ENCODE peak calls at places on chromosomes 16 and 17, in seven cellular contexts. S is NCI-H2081; K is GM12865; M is naive thymus-derived CD8-positive, alpha-beta T cell; V is activated naive CD8-positive, alpha-beta T cell treated with anti-CD3 and anti-CD28 coated beads for 36 hours; J is activated naive CD4-positive, alpha-beta T cell treated with Interleukin-2 at 50 U/mL for 16 hours; H is OCI-LY7. G is an unnamed sample.

GRCh38 chr16:31868701-31869167 is 4.9 kb upstream of the ZNF267 start:
- DNase-seq in S (peak; percentile 54), K (peak; percentile 79), M (peak; percentile 78), V (peak; percentile 67), J (peak; percentile 82), H (peak; percentile 80), G (peak; percentile 77)

GRCh38 chr16:63289834-63290460 is 1253.7 kb upstream of the CDH8 start:
- DNase-seq in S (peak; percentile 37), K (peak; percentile 50), M (no peak), V (no peak), J (no peak), H (peak; percentile 39), G (no peak)

GRCh38 chr16:70683146-70683944 is 2.5 kb downstream of the MTSS2 start:
- DNase-seq in S (no peak), K (no peak), M (no peak), V (no peak), J (no peak), H (no peak), G (no peak)

GRCh38 chr16:55836158-55836611 is 3.3 kb upstream of the CES1 start:
- DNase-seq in S (no peak), K (no peak), M (no peak), V (no peak), J (no peak), H (no peak), G (no peak)

GRCh38 chr17:82121660-82122629 is 23.9 kb upstream of the FASN start:
- DNase-seq in S (no peak), K (peak; percentile 38), M (no peak), V (no peak), J (no peak), H (peak; percentile 77), G (no peak)

GRCh38 chr17:69047368-69048263 is 13.1 kb downstream of the ABCA9 start:
- DNase-seq in S (no peak), K (no peak), M (no peak), V (no peak), J (no peak), H (no peak), G (no peak)

GRCh38 chr16:11379420-11379819 is 34.2 kb downstream of the RMI2 start:
- DNase-seq in S (no peak), K (peak; percentile 85), M (no peak), V (peak; percentile 29), J (peak; percentile 72), H (no peak), G (no peak)

GRCh38 chr17:73650617-73651200 is 6.5 kb upstream of the SDK2 start:
- DNase-seq in S (no peak), K (no peak), M (no peak), V (no peak), J (no peak), H (no peak), G (no peak)

GRCh38 chr17:81388612-81389367 is 6.5 kb upstream of the BAHCC1 start:
- DNase-seq in S (no peak), K (no peak), M (no peak), V (no peak), J (no peak), H (no peak), G (no peak)

GRCh38 chr16:87033021-87033471 is 284.1 kb downstream of the C16orf95 start:
- DNase-seq in S (no peak), K (no peak), M (no peak), V (no peak), J (no peak), H (no peak), G (no peak)

GRCh38 chr17:83133302-83134121 is 54.1 kb downstream of the METRNL start:
- DNase-seq in S (no peak), K (no peak), M (no peak), V (no peak), J (no peak), H (no peak), G (no peak)

GRCh38 chr17:40415390-40415789 is 2.3 kb downstream of the TOP2A start:
- DNase-seq in S (peak; percentile 65), K (peak; percentile 56), M (peak; percentile 51), V (no peak), J (no peak), H (peak; percentile 63), G (no peak)

GRCh38 chr16:88456356-88457292 is 3.5 kb downstream of the ZFPM1 start:
- DNase-seq in S (peak; percentile 76), K (no peak), M (no peak), V (peak; percentile 85), J (peak; percentile 83), H (peak; percentile 49), G (peak; percentile 10)

GRCh38 chr16:67357561-67357960 is 30.9 kb downstream of the LRRC36 start:
- DNase-seq in S (no peak), K (no peak), M (no peak), V (no peak), J (no peak), H (no peak), G (no peak)

GRCh38 chr16:65120811-65121721 is 797 bp downstream of the CDH11 start:
- DNase-seq in S (no peak), K (no peak), M (no peak), V (no peak), J (no peak), H (no peak), G (no peak)

GRCh38 chr17:46818319-46818928 is at the start of gene WNT3:
- DNase-seq in S (peak; percentile 20), K (peak; percentile 22), M (peak; percentile 27), V (peak; percentile 63), J (peak; percentile 55), H (peak; percentile 63), G (peak; percentile 11)

GRCh38 chr17:80261159-80261894 is 675 bp downstream of the RNF213 start:
- DNase-seq in S (peak; percentile 78), K (peak; percentile 70), M (peak; percentile 86), V (peak; percentile 66), J (peak; percentile 65), H (peak; percentile 82), G (peak; percentile 47)

GRCh38 chr16:72013389-72013788 is 4.8 kb downstream of the DHODH start:
- DNase-seq in S (no peak), K (no peak), M (no peak), V (peak; percentile 9), J (no peak), H (no peak), G (no peak)

GRCh38 chr17:68298601-68299000 is 7.3 kb downstream of the ARSG start:
- DNase-seq in S (no peak), K (no peak), M (no peak), V (no peak), J (no peak), H (no peak), G (no peak)

GRCh38 chr16:77899416-77899815 is 111.1 kb downstream of the VAT1L start:
- DNase-seq in S (no peak), K (no peak), M (no peak), V (no peak), J (no peak), H (no peak), G (no peak)

GRCh38 chr16:22424161-22424937 is 49.9 kb upstream of the CDR2 start:
- DNase-seq in S (no peak), K (no peak), M (no peak), V (no peak), J (no peak), H (no peak), G (no peak)

GRCh38 chr16:82736161-82736697 is 109.5 kb downstream of the CDH13 start:
- DNase-seq in S (no peak), K (no peak), M (no peak), V (no peak), J (no peak), H (no peak), G (no peak)

GRCh38 chr17:48290378-48290777 is 139.6 kb downstream of the SKAP1 start:
- DNase-seq in S (no peak), K (no peak), M (no peak), V (no peak), J (no peak), H (no peak), G (no peak)

GRCh38 chr17:59366773-59367656 is 35.6 kb downstream of the YPEL2 start:
- DNase-seq in S (peak; percentile 58), K (no peak), M (no peak), V (no peak), J (no peak), H (no peak), G (no peak)

GRCh38 chr16:19219836-19220235 is 51.8 kb downstream of the SYT17 start:
- DNase-seq in S (no peak), K (no peak), M (no peak), V (no peak), J (no peak), H (no peak), G (no peak)

GRCh38 chr16:55567382-55567781 is 898 bp downstream of the CAPNS2 start:
- DNase-seq in S (no peak), K (no peak), M (no peak), V (no peak), J (no peak), H (no peak), G (no peak)

GRCh38 chr16:4944333-4945281 is 7.7 kb upstream of the PPL start:
- DNase-seq in S (peak; percentile 93), K (no peak), M (no peak), V (peak; percentile 20), J (no peak), H (no peak), G (no peak)

GRCh38 chr16:13866073-13866472 is 53.9 kb upstream of the ERCC4 start:
- DNase-seq in S (peak; percentile 63), K (peak; percentile 80), M (peak; percentile 3), V (peak; percentile 37), J (peak; percentile 25), H (peak; percentile 51), G (peak; percentile 1)

GRCh38 chr17:48621410-48622387 is 4.5 kb downstream of the HOXB9 start:
- DNase-seq in S (no peak), K (no peak), M (no peak), V (no peak), J (no peak), H (no peak), G (no peak)

GRCh38 chr16:80974649-80975376 is 31.9 kb downstream of the CMC2 start:
- DNase-seq in S (no peak), K (no peak), M (no peak), V (no peak), J (no peak), H (peak; percentile 24), G (no peak)

GRCh38 chr17:82703935-82704865 is 5.7 kb upstream of the RAB40B start:
- DNase-seq in S (no peak), K (no peak), M (no peak), V (no peak), J (no peak), H (no peak), G (no peak)

GRCh38 chr17:75404739-75405364 is 626 bp downstream of the GRB2 start:
- DNase-seq in S (peak; percentile 45), K (peak; percentile 61), M (peak; percentile 54), V (peak; percentile 72), J (peak; percentile 61), H (peak; percentile 78), G (peak; percentile 19)

GRCh38 chr16:50196736-50197135 is 43.6 kb downstream of the TENT4B start:
- DNase-seq in S (no peak), K (peak; percentile 51), M (peak; percentile 38), V (peak; percentile 4), J (no peak), H (peak; percentile 32), G (no peak)

GRCh38 chr17:52828621-52829020 is 670.1 kb upstream of the CA10 start:
- DNase-seq in S (peak; percentile 92), K (no peak), M (no peak), V (no peak), J (no peak), H (no peak), G (no peak)

GRCh38 chr16:81499576-81500380 is 55.2 kb downstream of the CMIP start:
- DNase-seq in S (no peak), K (no peak), M (no peak), V (no peak), J (no peak), H (no peak), G (no peak)

GRCh38 chr17:76005263-76006149 is 4.9 kb downstream of the CDK3 start:
- DNase-seq in S (peak; percentile 75), K (peak; percentile 77), M (peak; percentile 80), V (peak; percentile 73), J (peak; percentile 82), H (peak; percentile 89), G (peak; percentile 72)

G was measured in effector CD8-positive, alpha-beta T cell.